ENCODE peak calls at places on chromosomes 2 and 18, in eight cellular contexts. A is AG04450, I is mammary epithelial cell, E is cardiac muscle cell, O is HFF-Myc, K is IMR-90, X is GM10248, W is natural killer cell. U is an unnamed sample.

GRCh38 chr2:69201243-69201642 is 185.8 kb downstream of the GFPT1 start:
- DNase-seq in A (no peak), I (no peak), E (no peak), O (no peak), K (no peak), X (no peak), W (no peak), U (no peak)

GRCh38 chr18:10142496-10143160 is 228.8 kb downstream of the VAPA start:
- DNase-seq in A (no peak), I (no peak), E (peak), O (no peak), K (peak), X (no peak), W (no peak), U (peak)

GRCh38 chr18:48228841-48229240 is 180.3 kb downstream of the ZBTB7C start:
- DNase-seq in A (no peak), I (no peak), E (peak), O (no peak), K (no peak), X (no peak), W (no peak), U (no peak)

GRCh38 chr18:22977847-22978701 is 44.9 kb downstream of the RBBP8 start:
- DNase-seq in A (peak), I (peak), E (peak), O (peak), K (peak), X (no peak), W (no peak), U (no peak)

GRCh38 chr2:44793322-44793870 is 148.1 kb upstream of the SIX3 start:
- DNase-seq in A (no peak), I (peak), E (peak), O (no peak), K (peak), X (no peak), W (no peak), U (no peak)

GRCh38 chr2:176675557-176676256 is 406.5 kb downstream of the MTX2 start:
- DNase-seq in A (no peak), I (no peak), E (no peak), O (no peak), K (no peak), X (no peak), W (no peak), U (no peak)

GRCh38 chr2:199602271-199602895 is 144.6 kb upstream of the SATB2 start:
- DNase-seq in A (no peak), I (no peak), E (peak), O (no peak), K (no peak), X (no peak), W (no peak), U (no peak)

GRCh38 chr2:10584242-10584753 is 105.5 kb downstream of the NOL10 start:
- DNase-seq in A (peak), I (peak), E (no peak), O (no peak), K (peak), X (no peak), W (no peak), U (no peak)

GRCh38 chr2:197891897-197892442 is 87.6 kb downstream of the PLCL1 start:
- DNase-seq in A (no peak), I (no peak), E (no peak), O (no peak), K (no peak), X (no peak), W (no peak), U (no peak)

DNA sequence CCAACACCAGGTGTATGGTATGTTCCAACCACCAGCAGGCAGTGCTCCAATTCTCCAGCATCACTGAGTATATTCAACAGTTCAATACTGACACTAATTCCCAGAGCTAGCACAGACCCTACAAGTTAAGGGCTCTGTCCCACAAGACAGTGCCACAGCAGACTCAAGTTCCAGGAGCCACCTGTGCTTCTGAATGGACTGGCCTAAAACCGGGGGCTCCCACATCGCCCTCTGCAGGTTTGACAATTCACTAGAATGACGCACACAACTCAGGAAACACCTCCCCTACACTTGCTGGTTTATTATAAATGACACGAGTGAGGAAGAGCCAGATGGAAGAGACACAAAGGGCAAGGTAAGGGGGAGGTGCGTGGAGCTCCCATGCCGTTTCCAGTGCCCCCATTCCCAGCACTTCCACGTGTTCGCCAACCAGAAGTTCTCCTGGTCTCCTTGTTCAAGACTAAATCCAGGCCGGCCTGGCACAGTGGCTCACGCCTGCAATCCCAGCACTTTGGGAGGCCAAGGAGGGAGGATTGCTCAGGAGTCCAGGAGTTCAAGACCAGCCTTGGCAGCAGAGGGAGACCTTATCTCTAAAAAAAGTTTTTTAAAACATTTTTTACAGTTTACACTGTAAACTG is 12.2 kb upstream of the ATP6V1B1 start:
- DNase-seq in A (no peak), I (no peak), E (no peak), O (no peak), K (no peak), X (peak), W (peak), U (peak)
- TF ChIP-seq CTCF in A (no peak), I (peak), E (peak), O (peak), K (no peak), X (peak), W (no peak), U (peak)

GRCh38 chr2:226600184-226600583 is 199.4 kb downstream of the IRS1 start:
- DNase-seq in A (no peak), I (no peak), E (peak), O (no peak), K (peak), X (no peak), W (no peak), U (no peak)
- TF ChIP-seq CTCF in A (no peak), I (no peak), E (no peak), O (no peak), K (no peak), X (no peak), W (no peak), U (no peak)

GRCh38 chr2:149799296-149799695 is 211.7 kb upstream of the MMADHC start:
- DNase-seq in A (no peak), I (peak), E (peak), O (peak), K (no peak), X (no peak), W (no peak), U (no peak)
- TF ChIP-seq CTCF in A (no peak), I (peak), E (peak), O (peak), K (peak), X (no peak), W (no peak), U (peak)

GRCh38 chr2:85179541-85179940 is 46.3 kb downstream of the TCF7L1 start:
- DNase-seq in A (no peak), I (no peak), E (no peak), O (no peak), K (no peak), X (no peak), W (no peak), U (no peak)

GRCh38 chr2:85180322-85181092 is 47.3 kb downstream of the TCF7L1 start:
- DNase-seq in A (no peak), I (no peak), E (no peak), O (no peak), K (no peak), X (no peak), W (no peak), U (no peak)

GRCh38 chr2:85181844-85182456 is 48.8 kb downstream of the TCF7L1 start:
- DNase-seq in A (no peak), I (no peak), E (no peak), O (no peak), K (no peak), X (no peak), W (no peak), U (no peak)

GRCh38 chr2:85183078-85183477 is 49.9 kb downstream of the TCF7L1 start:
- DNase-seq in A (no peak), I (no peak), E (no peak), O (no peak), K (peak), X (no peak), W (no peak), U (no peak)

GRCh38 chr2:85181093-85181685 is 48.0 kb downstream of the TCF7L1 start:
- DNase-seq in A (no peak), I (no peak), E (no peak), O (no peak), K (no peak), X (no peak), W (no peak), U (no peak)
- TF ChIP-seq CTCF in A (peak), I (peak), E (peak), O (no peak), K (no peak), X (no peak), W (no peak), U (peak)